ENCODE peak calls at places on chromosomes 16 and 17, in four cellular contexts. Y, W, X and F are unnamed samples.
A peak's percentile ranks its signal among the peaks of the same experiment; 100 is the strongest.

GRCh38 chr17:42704495-42705494 is 22.5 kb downstream of the CNTNAP1 start:
- DNase-seq in Y (peak; percentile 94), W (no peak), X (peak; percentile 53), F (no peak)

GRCh38 chr17:77419547-77420475 is 279.0 kb downstream of the SEC14L1 start:
- DNase-seq in Y (no peak), W (peak; percentile 50), X (no peak), F (peak; percentile 41)

GRCh38 chr16:17843905-17844304 is 373.1 kb upstream of the XYLT1 start:
- DNase-seq in Y (no peak), W (no peak), X (no peak), F (no peak)

GRCh38 chr17:82832881-82833475 is 6.8 kb downstream of the ZNF750 start:
- DNase-seq in Y (no peak), W (no peak), X (no peak), F (no peak)

GRCh38 chr16:56360117-56361008 is 65.0 kb downstream of the AMFR start:
- DNase-seq in Y (no peak), W (no peak), X (no peak), F (no peak)

GRCh38 chr17:58330544-58330996 is 2.0 kb upstream of the TSPOAP1 start:
- DNase-seq in Y (no peak), W (no peak), X (no peak), F (peak; percentile 70)

GRCh38 chr17:69069289-69069688 is 8.6 kb upstream of the ABCA9 start:
- DNase-seq in Y (no peak), W (no peak), X (no peak), F (no peak)

GRCh38 chr17:10737786-10738185 is 8.0 kb upstream of the TMEM220 start:
- DNase-seq in Y (no peak), W (no peak), X (no peak), F (no peak)

GRCh38 chr16:1177750-1178149 is 24.8 kb downstream of the CACNA1H start:
- DNase-seq in Y (no peak), W (no peak), X (no peak), F (no peak)

GRCh38 chr17:49821916-49822315 is 26.0 kb downstream of the TAC4 start:
- DNase-seq in Y (no peak), W (no peak), X (no peak), F (no peak)

GRCh38 chr17:79632432-79632735 is 21.5 kb upstream of the RBFOX3 start:
- DNase-seq in Y (no peak), W (no peak), X (no peak), F (no peak)

GRCh38 chr17:71084219-71084618 is 914.9 kb downstream of the KCNJ2 start:
- DNase-seq in Y (no peak), W (peak; percentile 5), X (no peak), F (peak; percentile 42)

GRCh38 chr17:40687106-40687505 is 16.4 kb downstream of the KRT24 start:
- DNase-seq in Y (no peak), W (no peak), X (no peak), F (no peak)

GRCh38 chr16:66933776-66934137 is 445 bp downstream of the CIAO2B start:
- DNase-seq in Y (no peak), W (no peak), X (no peak), F (no peak)

GRCh38 chr17:45997624-45998023 is 1.4 kb upstream of the STH start:
- DNase-seq in Y (no peak), W (no peak), X (no peak), F (no peak)

GRCh38 chr17:57708401-57708800 is 36.7 kb downstream of the CCDC182 start:
- DNase-seq in Y (no peak), W (no peak), X (no peak), F (no peak)

GRCh38 chr16:69402448-69402847 is 16.6 kb upstream of the TERF2 start:
- DNase-seq in Y (no peak), W (no peak), X (no peak), F (no peak)

GRCh38 chr16:66717776-66718175 is 21.2 kb upstream of the CMTM4 start:
- DNase-seq in Y (no peak), W (no peak), X (no peak), F (no peak)

GRCh38 chr16:4208529-4208835 is 33.4 kb downstream of the SRL start:
- DNase-seq in Y (no peak), W (no peak), X (no peak), F (no peak)

GRCh38 chr17:63932008-63932561 is at the start of gene CD79B:
- DNase-seq in Y (no peak), W (no peak), X (peak; percentile 88), F (no peak)

GRCh38 chr17:50916708-50917417 is 50.7 kb upstream of the TOB1 start:
- DNase-seq in Y (no peak), W (no peak), X (no peak), F (no peak)

GRCh38 chr17:78872486-78872885 is 30.5 kb downstream of the CEP295NL start:
- DNase-seq in Y (no peak), W (no peak), X (no peak), F (no peak)

GRCh38 chr16:25734473-25735100 is 42.8 kb downstream of the HS3ST4 start:
- DNase-seq in Y (no peak), W (no peak), X (no peak), F (no peak)

GRCh38 chr17:30720013-30720471 is 104.5 kb downstream of the CRLF3 start:
- DNase-seq in Y (no peak), W (no peak), X (no peak), F (no peak)

GRCh38 chr17:80951121-80952090 is 40.2 kb upstream of the CHMP6 start:
- DNase-seq in Y (no peak), W (no peak), X (no peak), F (no peak)

GRCh38 chr17:80950466-80951120 is 41.0 kb upstream of the CHMP6 start:
- DNase-seq in Y (no peak), W (no peak), X (no peak), F (no peak)

GRCh38 chr17:80948091-80948960 is 43.3 kb upstream of the CHMP6 start:
- DNase-seq in Y (no peak), W (no peak), X (no peak), F (no peak)

GRCh38 chr17:80948961-80949450 is 42.6 kb upstream of the CHMP6 start:
- DNase-seq in Y (no peak), W (no peak), X (no peak), F (no peak)

GRCh38 chr17:80949451-80950421 is 41.9 kb upstream of the CHMP6 start:
- DNase-seq in Y (no peak), W (no peak), X (no peak), F (no peak)
- TF ChIP-seq SPI1 in Y (no peak), W (no peak), X (no peak), F (no peak)

DNA sequence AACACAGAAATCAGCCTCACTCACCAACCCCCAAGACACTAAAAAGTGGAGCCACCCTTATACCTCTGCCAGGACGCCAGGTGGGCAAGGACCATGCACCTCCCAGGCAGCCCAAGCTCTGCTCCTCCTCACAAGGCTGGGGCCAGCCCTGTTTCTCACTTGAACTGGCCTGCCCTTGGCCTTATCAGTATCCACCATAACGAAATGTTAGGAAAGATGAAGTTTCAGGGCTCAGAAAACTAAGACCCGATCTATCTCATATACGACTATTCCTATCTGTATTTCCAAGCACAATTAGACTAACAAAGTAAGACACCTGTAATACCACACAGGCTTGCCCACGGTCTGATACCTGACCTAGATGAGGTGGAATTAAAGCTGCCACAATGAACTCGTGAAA is 6.9 kb downstream of the FBXO31 start:
- DNase-seq in Y (no peak), W (peak; percentile 73), X (no peak), F (no peak)
- TF ChIP-seq SPI1 in Y (no peak), W (no peak), X (no peak), F (no peak)

DNA sequence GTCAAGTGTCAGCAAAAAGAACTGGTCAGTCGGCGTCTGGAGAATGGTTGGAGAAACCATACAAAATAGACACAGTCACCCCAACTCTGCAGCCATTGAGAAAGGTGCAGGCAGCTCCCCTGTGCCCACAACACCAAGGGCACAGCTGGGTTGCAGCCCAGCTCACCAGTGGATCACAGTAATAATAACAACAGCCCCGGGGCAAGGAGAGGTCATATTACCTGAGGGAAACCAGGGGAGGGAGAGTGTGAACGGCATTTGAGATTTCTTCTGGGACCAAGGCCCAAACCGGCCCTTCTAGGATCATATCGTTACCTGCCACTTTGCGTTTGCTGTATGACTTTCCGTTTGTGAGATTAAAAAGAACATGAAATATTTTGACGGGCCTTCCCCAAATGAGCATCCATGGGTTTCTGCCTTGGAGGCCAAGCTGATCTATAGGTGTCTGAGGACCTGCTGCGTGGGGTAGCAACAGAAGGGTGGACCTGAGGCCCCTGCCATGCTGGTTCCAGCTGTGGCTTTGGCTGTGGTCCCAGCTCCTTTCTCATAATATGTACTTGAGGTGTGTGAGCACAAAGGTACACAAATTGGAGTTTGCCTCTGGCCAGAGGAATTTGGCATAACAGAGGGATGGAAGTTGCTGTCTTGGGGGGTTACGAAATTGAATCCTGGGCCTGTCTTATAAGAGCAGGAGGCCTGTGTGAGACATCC is 154.6 kb downstream of the CMIP start:
- DNase-seq in Y (no peak), W (no peak), X (no peak), F (no peak)
- TF ChIP-seq SPI1 in Y (no peak), W (no peak), X (no peak), F (no peak)

GRCh38 chr16:49854227-49855203 is 1.4 kb downstream of the ZNF423 start:
- DNase-seq in Y (no peak), W (no peak), X (no peak), F (no peak)
- TF ChIP-seq SPI1 in Y (no peak), W (no peak), X (no peak), F (no peak)

DNA sequence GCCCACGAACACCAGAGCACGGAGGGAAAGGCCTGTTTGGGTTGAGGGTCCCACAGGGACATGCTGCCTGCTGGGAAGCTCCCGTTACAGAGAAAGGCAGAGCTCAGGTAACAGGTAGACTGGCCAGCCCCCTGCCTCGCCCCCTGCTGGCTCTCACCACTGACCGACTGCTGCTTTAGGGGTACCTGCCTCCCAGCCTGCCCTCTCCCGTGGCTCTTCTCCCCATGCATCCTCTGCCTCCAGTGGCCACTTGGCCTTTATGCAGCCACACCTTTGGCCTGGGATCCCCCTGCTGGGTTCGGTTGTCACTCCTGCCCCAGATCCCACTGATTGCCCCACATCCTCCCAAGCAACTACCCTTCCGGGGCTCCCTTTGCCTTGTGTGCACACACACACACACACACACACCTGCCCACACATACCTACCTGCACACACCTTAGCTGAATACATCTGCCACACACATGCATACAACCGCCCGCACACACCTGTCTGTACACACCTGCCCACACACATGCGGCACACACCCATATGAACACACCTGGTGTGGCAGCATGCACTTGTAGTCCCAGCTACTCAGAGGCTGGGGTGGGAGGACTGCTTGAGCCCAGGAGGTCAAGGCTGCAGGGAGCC is 7.1 kb downstream of the MCRIP1 start:
- DNase-seq in Y (no peak), W (no peak), X (no peak), F (no peak)
- TF ChIP-seq SPI1 in Y (no peak), W (no peak), X (no peak), F (no peak)

GRCh38 chr17:9062399-9062902 is 41.1 kb downstream of the NTN1 start:
- DNase-seq in Y (no peak), W (no peak), X (no peak), F (no peak)

GRCh38 chr17:9064311-9064834 is 43.1 kb downstream of the NTN1 start:
- DNase-seq in Y (no peak), W (no peak), X (no peak), F (no peak)
- TF ChIP-seq SPI1 in Y (no peak), W (no peak), X (no peak), F (no peak)

GRCh38 chr17:27407916-27408846 is 48.1 kb upstream of the KSR1 start:
- DNase-seq in Y (no peak), W (no peak), X (no peak), F (no peak)
- TF ChIP-seq SPI1 in Y (no peak), W (no peak), X (no peak), F (no peak)